ENCODE peak calls at places on chromosome 11, in four cellular contexts. T is naive thymus-derived CD8-positive, alpha-beta T cell; S is choroid plexus epithelial cell; J is PC-9. L is an unnamed sample.

GRCh38 chr11:44823006-44823405 is 96.2 kb downstream of the TSPAN18 start:
- DNase-seq in J (no peak), T (no peak), S (no peak), L (no peak)

GRCh38 chr11:44681698-44682097 is 45.1 kb upstream of the TSPAN18 start:
- DNase-seq in T (no peak), J (peak; percentile 54), S (peak; percentile 78), L (no peak)

GRCh38 chr11:74057251-74058151 is 48.6 kb upstream of the UCP3 start:
- DNase-seq in S (peak; percentile 83), J (peak; percentile 62), T (no peak), L (no peak)

GRCh38 chr11:125807909-125808308 is 20.0 kb downstream of the PATE3 start:
- DNase-seq in J (no peak), T (no peak), S (peak; percentile 5), L (no peak)

GRCh38 chr11:45801723-45802315 is 3.1 kb upstream of the SLC35C1 start:
- DNase-seq in S (peak; percentile 68), J (no peak), T (no peak), L (no peak)

GRCh38 chr11:15888596-15889345 is 467.6 kb downstream of the SOX6 start:
- DNase-seq in J (no peak), S (no peak), T (no peak), L (no peak)

GRCh38 chr11:65778431-65778900 is 2.3 kb downstream of the AP5B1 start:
- DNase-seq in S (no peak), J (no peak), T (no peak), L (no peak)

GRCh38 chr11:100695911-100696310 is 8.8 kb downstream of the ARHGAP42 start:
- DNase-seq in T (no peak), S (no peak), J (no peak), L (no peak)

GRCh38 chr11:9138133-9138453 is 46.7 kb upstream of the SCUBE2 start:
- DNase-seq in T (no peak), J (peak; percentile 53), S (no peak), L (no peak)

GRCh38 chr11:22193348-22194051 is 615 bp downstream of the ANO5 start:
- DNase-seq in J (no peak), T (no peak), S (no peak), L (no peak)

GRCh38 chr11:134244593-134244992 is 8.6 kb downstream of the THYN1 start:
- DNase-seq in T (peak; percentile 2), J (no peak), S (peak; percentile 64), L (no peak)

GRCh38 chr11:111922803-111923202 is 4.1 kb downstream of the C11orf52 start:
- DNase-seq in T (no peak), J (peak; percentile 60), S (peak; percentile 89), L (no peak)

GRCh38 chr11:65596520-65596919 is 920 bp upstream of the KCNK7 start:
- DNase-seq in S (no peak), T (no peak), J (no peak), L (no peak)

GRCh38 chr11:3866206-3866605 is 10.7 kb downstream of the STIM1 start:
- DNase-seq in S (no peak), J (no peak), T (no peak), L (no peak)

GRCh38 chr11:61056566-61056965 is 45.7 kb upstream of the CD5 start:
- DNase-seq in J (peak; percentile 45), S (no peak), T (no peak), L (no peak)

GRCh38 chr11:27860811-27861210 is 160.6 kb upstream of the BDNF start:
- DNase-seq in T (no peak), S (no peak), J (no peak), L (no peak)

GRCh38 chr11:122721964-122722266 is 66.4 kb downstream of the UBASH3B start:
- DNase-seq in J (peak; percentile 82), S (peak; percentile 97), T (no peak), L (no peak)

GRCh38 chr11:122108192-122108799 is 7.7 kb downstream of the BLID start:
- DNase-seq in S (peak; percentile 79), J (no peak), T (no peak), L (no peak)

GRCh38 chr11:3642071-3642951 is 519 bp upstream of the ART5 start:
- DNase-seq in T (peak; percentile 72), S (peak; percentile 85), J (peak; percentile 37), L (peak; percentile 66)

GRCh38 chr11:64684357-64684756 is 38.6 kb downstream of the NRXN2 start:
- DNase-seq in J (no peak), T (no peak), S (no peak), L (no peak)

GRCh38 chr11:114154271-114155047 is 94.9 kb downstream of the ZBTB16 start:
- DNase-seq in T (no peak), J (no peak), S (peak; percentile 95), L (no peak)

GRCh38 chr11:58949184-58949583 is 9.9 kb downstream of the GLYATL1 start:
- DNase-seq in S (no peak), J (no peak), T (no peak), L (no peak)

GRCh38 chr11:24132471-24132870 is 364.4 kb upstream of the LUZP2 start:
- DNase-seq in T (no peak), J (no peak), S (peak; percentile 2), L (no peak)

GRCh38 chr11:118988280-118988679 is 9.7 kb upstream of the CENATAC start:
- DNase-seq in T (no peak), S (no peak), J (peak; percentile 73), L (no peak)

GRCh38 chr11:2518983-2519340 is 74.2 kb downstream of the KCNQ1 start:
- DNase-seq in T (no peak), J (no peak), S (no peak), L (no peak)

GRCh38 chr11:96137357-96137756 is 205.6 kb downstream of the MAML2 start:
- DNase-seq in T (no peak), J (peak; percentile 26), S (no peak), L (no peak)

GRCh38 chr11:74278721-74279148 is 32.7 kb downstream of the P4HA3 start:
- DNase-seq in J (peak; percentile 76), T (no peak), S (peak; percentile 100), L (no peak)